ENCODE peak calls at places on chromosomes 4 and X, in four cellular contexts. U is effector CD4-positive, alpha-beta T cell; M is adrenal gland; Z is HEK293T. Y is an unnamed sample.

GRCh38 chr4:76758290-76758882 is 139.6 kb downstream of the SOWAHB start:
- DNase-seq in Z (peak), U (no peak), M (peak), Y (no peak)

GRCh38 chr4:7765676-7766075 is 174.0 kb downstream of the AFAP1 start:
- DNase-seq in U (no peak), Z (no peak), M (no peak), Y (no peak)

GRCh38 chr4:22202351-22203343 is 254.1 kb upstream of the KCNIP4 start:
- DNase-seq in Z (no peak), U (no peak), M (no peak), Y (no peak)

GRCh38 chrX:119474615-119475388 is 6.6 kb downstream of the SLC25A5 start:
- DNase-seq in U (no peak), Z (no peak), M (no peak), Y (no peak)

GRCh38 chr4:166594326-166594946 is 639.9 kb downstream of the SPOCK3 start:
- DNase-seq in U (no peak), M (no peak), Z (peak), Y (no peak)

GRCh38 chr4:211033-211511 is 86.8 kb downstream of the ZNF718 start:
- DNase-seq in Z (no peak), U (no peak), M (no peak), Y (no peak)

GRCh38 chr4:168480991-168481588 is 798 bp upstream of the DDX60L start:
- DNase-seq in Z (no peak), M (peak), U (peak), Y (peak)

GRCh38 chrX:151828434-151829080 is 84.1 kb upstream of the MAGEA4 start:
- DNase-seq in M (no peak), U (no peak), Z (no peak), Y (no peak)

GRCh38 chrX:134431894-134432293 is 28.1 kb upstream of the HPRT1 start:
- DNase-seq in U (no peak), Z (no peak), M (no peak), Y (no peak)

GRCh38 chr4:8848507-8849265 is 23.0 kb downstream of the HMX1 start:
- DNase-seq in Z (no peak), U (no peak), M (no peak), Y (no peak)

GRCh38 chr4:77120888-77121508 is 36.0 kb upstream of the CCNG2 start:
- DNase-seq in U (no peak), Z (peak), M (no peak), Y (no peak)

GRCh38 chrX:9829308-9830267 is 43.4 kb downstream of the SHROOM2 start:
- DNase-seq in M (no peak), U (no peak), Z (no peak), Y (no peak)

GRCh38 chr4:111639876-111640275 is 505.4 kb upstream of the FAM241A start:
- DNase-seq in M (no peak), Z (no peak), U (no peak), Y (no peak)

GRCh38 chrX:119729408-119730201 is 28.8 kb upstream of the SOWAHD start:
- DNase-seq in M (peak), Z (peak), U (peak), Y (peak)

GRCh38 chrX:17412692-17413091 is 37.7 kb downstream of the NHS start:
- DNase-seq in Z (no peak), M (no peak), U (no peak), Y (no peak)

GRCh38 chr4:145937990-145938611 is 522 bp downstream of the ZNF827 start:
- DNase-seq in Z (peak), U (peak), M (peak), Y (peak)

GRCh38 chr4:109444182-109444844 is 10.7 kb downstream of the SEC24B start:
- DNase-seq in M (no peak), U (no peak), Z (no peak), Y (no peak)

GRCh38 chr4:991451-992296 is 1.5 kb downstream of the SLC26A1 start:
- DNase-seq in U (no peak), Z (no peak), M (peak), Y (no peak)

GRCh38 chr4:60962286-60962685 is 237.8 kb upstream of the ADGRL3 start:
- DNase-seq in M (no peak), Z (peak), U (no peak), Y (no peak)

Y was measured in T-helper 9 cell.